ENCODE peak calls at places on chromosome 1, in four cellular contexts. One of them, this sample, is unnamed.

GRCh38 chr1:244280221-244280620 is 171.5 kb downstream of the ADSS2 start:
- DNase-seq in GM12878: no peak
- DNase-seq in K562: no peak
- DNase-seq in HepG2: no peak
- DNase-seq in this sample: no peak

GRCh38 chr1:241610056-241610815 is 29.9 kb downstream of the CHML start:
- DNase-seq in HepG2: peak; percentile 23
- DNase-seq in K562: peak; percentile 58
- DNase-seq in GM12878: no peak
- DNase-seq in this sample: no peak

GRCh38 chr1:200965111-200965510 is 58.4 kb downstream of the KIF21B start:
- DNase-seq in GM12878: no peak
- DNase-seq in HepG2: no peak
- DNase-seq in K562: no peak
- DNase-seq in this sample: no peak

GRCh38 chr1:212651977-212652376 is 43.4 kb downstream of the ATF3 start:
- DNase-seq in GM12878: no peak
- DNase-seq in K562: no peak
- DNase-seq in HepG2: no peak
- DNase-seq in this sample: no peak

GRCh38 chr1:2194319-2194897 is at the start of gene FAAP20:
- DNase-seq in K562: peak; percentile 85
- DNase-seq in GM12878: no peak
- DNase-seq in HepG2: peak; percentile 24
- DNase-seq in this sample: peak; percentile 92

GRCh38 chr1:197481101-197481500 is 213.0 kb downstream of the CRB1 start:
- DNase-seq in HepG2: no peak
- DNase-seq in GM12878: no peak
- DNase-seq in K562: no peak
- DNase-seq in this sample: no peak

GRCh38 chr1:221470000-221470698 is 271.7 kb downstream of the DUSP10 start:
- DNase-seq in GM12878: no peak
- DNase-seq in K562: no peak
- DNase-seq in HepG2: no peak
- DNase-seq in this sample: no peak

GRCh38 chr1:21752186-21752585 is 30.8 kb downstream of the USP48 start:
- DNase-seq in GM12878: no peak
- DNase-seq in HepG2: no peak
- DNase-seq in K562: no peak
- DNase-seq in this sample: no peak

GRCh38 chr1:26771643-26772321 is 16.0 kb upstream of the PIGV start:
- DNase-seq in GM12878: no peak
- DNase-seq in HepG2: peak; percentile 77
- DNase-seq in K562: peak; percentile 96
- DNase-seq in this sample: no peak

GRCh38 chr1:60911980-60912692 is 170.2 kb upstream of the NFIA start:
- DNase-seq in HepG2: no peak
- DNase-seq in K562: no peak
- DNase-seq in GM12878: no peak
- DNase-seq in this sample: no peak

GRCh38 chr1:44976252-44976651 is 10.1 kb downstream of the EIF2B3 start:
- DNase-seq in GM12878: no peak
- DNase-seq in HepG2: no peak
- DNase-seq in K562: no peak
- DNase-seq in this sample: no peak

GRCh38 chr1:80171101-80171500 is 1164.6 kb upstream of the ADGRL4 start:
- DNase-seq in HepG2: no peak
- DNase-seq in K562: no peak
- DNase-seq in GM12878: no peak
- DNase-seq in this sample: no peak

GRCh38 chr1:157509546-157510232 is 42.6 kb downstream of the FCRL5 start:
- DNase-seq in GM12878: no peak
- DNase-seq in HepG2: no peak
- DNase-seq in K562: no peak
- DNase-seq in this sample: no peak

GRCh38 chr1:40708750-40709099 is 17.2 kb downstream of the NFYC start:
- DNase-seq in HepG2: peak; percentile 77
- DNase-seq in GM12878: no peak
- DNase-seq in K562: no peak
- DNase-seq in this sample: peak; percentile 29

GRCh38 chr1:29822895-29823294 is 586.6 kb downstream of the PTPRU start:
- DNase-seq in GM12878: no peak
- DNase-seq in HepG2: no peak
- DNase-seq in K562: no peak
- DNase-seq in this sample: no peak

DNA sequence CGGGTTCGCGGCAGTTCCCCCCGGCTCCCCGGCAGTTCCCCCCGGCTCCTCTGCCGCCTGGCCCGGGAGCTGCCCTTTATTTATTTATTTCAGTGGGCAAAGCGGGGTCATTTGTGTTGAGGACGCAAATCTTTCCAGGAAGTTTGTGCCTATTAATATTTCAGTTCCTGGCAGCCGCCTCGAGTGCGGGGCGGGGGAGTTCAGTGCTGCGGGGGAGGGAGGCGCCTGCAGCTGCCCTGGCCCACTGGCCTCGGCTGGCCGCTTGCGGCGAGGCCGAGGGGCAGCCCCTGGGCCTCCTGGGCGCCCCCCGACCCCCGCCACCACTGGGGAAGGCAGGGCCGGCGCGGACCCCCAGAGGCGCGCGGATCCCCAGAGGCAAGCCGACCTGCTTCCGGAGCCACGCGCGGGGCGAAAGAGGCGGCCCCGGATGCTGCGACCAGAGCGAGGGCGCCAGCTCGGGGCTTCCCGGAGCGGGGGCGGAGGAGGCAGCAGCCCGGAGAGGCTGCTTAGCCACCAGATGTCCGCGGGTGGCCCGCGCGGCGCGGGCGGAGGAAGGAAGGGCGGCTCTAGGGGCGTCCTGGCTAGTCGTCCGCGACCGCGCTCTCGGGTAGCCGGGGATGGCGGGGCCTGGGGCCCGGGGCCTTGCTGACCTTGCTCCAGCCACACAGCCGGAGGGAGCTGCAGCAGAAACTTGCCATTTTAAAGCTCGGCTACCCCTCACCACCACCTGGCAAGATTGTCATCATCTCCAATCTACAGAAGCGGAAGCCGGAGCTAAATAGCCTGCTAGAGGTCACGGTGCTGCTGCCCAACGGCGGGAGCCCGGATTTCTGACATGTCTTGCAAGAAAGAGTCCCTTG is 48.0 kb downstream of the H3-3A start:
- DNase-seq in K562: peak; percentile 80
- DNase-seq in GM12878: peak; percentile 41
- DNase-seq in HepG2: no peak
- DNase-seq in this sample: peak; percentile 95
- TF ChIP-seq POLR2A in K562: peak; percentile 60
- TF ChIP-seq POLR2A in GM12878: peak; percentile 95
- TF ChIP-seq POLR2A in HepG2: no peak
- TF ChIP-seq POLR2A in this sample: peak; percentile 82

GRCh38 chr1:17581389-17582123 is 42.1 kb downstream of the ARHGEF10L start:
- DNase-seq in K562: no peak
- DNase-seq in HepG2: peak; percentile 95
- DNase-seq in GM12878: no peak
- DNase-seq in this sample: peak; percentile 57

GRCh38 chr1:17584539-17584938 is 45.0 kb downstream of the ARHGEF10L start:
- DNase-seq in HepG2: no peak
- DNase-seq in K562: no peak
- DNase-seq in GM12878: no peak
- DNase-seq in this sample: no peak

GRCh38 chr1:17585266-17585987 is 45.9 kb downstream of the ARHGEF10L start:
- DNase-seq in HepG2: no peak
- DNase-seq in K562: no peak
- DNase-seq in GM12878: no peak
- DNase-seq in this sample: no peak

GRCh38 chr1:17579951-17580939 is 40.7 kb downstream of the ARHGEF10L start:
- DNase-seq in K562: no peak
- DNase-seq in GM12878: no peak
- DNase-seq in HepG2: peak; percentile 87
- DNase-seq in this sample: no peak

GRCh38 chr1:17582124-17582768 is 42.7 kb downstream of the ARHGEF10L start:
- DNase-seq in HepG2: no peak
- DNase-seq in K562: no peak
- DNase-seq in GM12878: no peak
- DNase-seq in this sample: no peak
- TF ChIP-seq TAF1 in HepG2: no peak
- TF ChIP-seq TAF1 in K562: no peak
- TF ChIP-seq TAF1 in GM12878: no peak
- TF ChIP-seq TAF1 in this sample: no peak

GRCh38 chr1:17134036-17134435 is 14.8 kb upstream of the PADI2 start:
- DNase-seq in HepG2: no peak
- DNase-seq in K562: no peak
- DNase-seq in GM12878: no peak
- DNase-seq in this sample: no peak
- TF ChIP-seq POLR2AphosphoS5 in HepG2: no peak
- TF ChIP-seq POLR2AphosphoS5 in K562: no peak
- TF ChIP-seq POLR2AphosphoS5 in GM12878: no peak
- TF ChIP-seq POLR2AphosphoS5 in this sample: no peak

DNA sequence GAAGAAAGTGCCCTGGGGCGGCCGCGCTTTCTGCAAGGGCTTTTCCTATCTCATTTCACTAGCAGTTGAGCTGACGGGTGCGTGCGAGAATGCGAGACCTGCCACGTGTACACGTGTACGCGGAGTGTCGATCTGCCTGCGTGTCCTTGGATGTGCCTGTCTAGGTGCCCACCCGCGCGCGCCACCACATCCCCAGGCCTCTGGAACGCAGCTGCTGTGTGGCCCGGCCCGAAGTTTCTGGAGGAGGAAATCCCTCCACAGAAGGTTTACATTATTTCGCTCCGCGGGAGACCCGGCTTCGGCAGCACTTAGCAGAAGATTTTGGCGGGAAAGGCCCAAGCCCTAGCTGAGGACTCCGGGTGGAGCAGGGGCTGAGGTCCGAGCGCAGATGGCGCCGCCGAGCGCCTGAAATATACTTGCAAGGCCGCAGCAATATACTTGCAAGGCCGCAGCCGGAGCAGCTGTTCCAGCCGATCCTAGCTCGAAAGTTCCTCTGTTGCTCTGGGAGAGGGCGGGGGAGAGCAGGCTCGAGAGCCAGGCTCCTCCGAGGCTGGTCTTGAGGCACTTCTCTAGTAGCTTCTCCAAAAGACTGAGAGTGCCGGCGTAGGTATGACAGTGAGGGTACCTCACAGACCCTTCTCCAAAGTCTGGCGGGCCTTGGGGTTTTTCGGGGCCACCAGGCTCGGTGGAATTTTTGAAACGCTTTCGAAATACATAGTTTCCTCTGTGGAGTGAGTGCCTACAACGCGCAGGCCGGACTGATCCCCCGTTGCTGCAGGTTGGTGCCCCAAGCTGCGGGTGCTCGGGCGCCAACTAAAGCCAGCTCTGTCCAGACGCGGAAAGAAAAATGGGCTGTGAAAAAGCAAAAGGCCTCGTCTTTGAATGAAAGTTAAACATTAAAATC is 3.8 kb downstream of the TBX15 start:
- DNase-seq in K562: peak; percentile 27
- DNase-seq in GM12878: no peak
- DNase-seq in HepG2: no peak
- DNase-seq in this sample: no peak
- TF ChIP-seq POLR2A in K562: no peak
- TF ChIP-seq POLR2A in GM12878: no peak
- TF ChIP-seq POLR2A in HepG2: no peak
- TF ChIP-seq POLR2A in this sample: no peak

GRCh38 chr1:246114369-246114768 is 392.7 kb downstream of the SMYD3 start:
- DNase-seq in K562: no peak
- DNase-seq in HepG2: no peak
- DNase-seq in GM12878: no peak
- DNase-seq in this sample: no peak

GRCh38 chr1:246122071-246122470 is 385.0 kb downstream of the SMYD3 start:
- DNase-seq in HepG2: peak; percentile 3
- DNase-seq in K562: no peak
- DNase-seq in GM12878: no peak
- DNase-seq in this sample: no peak

GRCh38 chr1:246113555-246114095 is 393.5 kb downstream of the SMYD3 start:
- DNase-seq in GM12878: no peak
- DNase-seq in HepG2: no peak
- DNase-seq in K562: peak; percentile 82
- DNase-seq in this sample: no peak

GRCh38 chr1:246121533-246121932 is 385.5 kb downstream of the SMYD3 start:
- DNase-seq in GM12878: no peak
- DNase-seq in K562: no peak
- DNase-seq in HepG2: no peak
- DNase-seq in this sample: no peak

DNA sequence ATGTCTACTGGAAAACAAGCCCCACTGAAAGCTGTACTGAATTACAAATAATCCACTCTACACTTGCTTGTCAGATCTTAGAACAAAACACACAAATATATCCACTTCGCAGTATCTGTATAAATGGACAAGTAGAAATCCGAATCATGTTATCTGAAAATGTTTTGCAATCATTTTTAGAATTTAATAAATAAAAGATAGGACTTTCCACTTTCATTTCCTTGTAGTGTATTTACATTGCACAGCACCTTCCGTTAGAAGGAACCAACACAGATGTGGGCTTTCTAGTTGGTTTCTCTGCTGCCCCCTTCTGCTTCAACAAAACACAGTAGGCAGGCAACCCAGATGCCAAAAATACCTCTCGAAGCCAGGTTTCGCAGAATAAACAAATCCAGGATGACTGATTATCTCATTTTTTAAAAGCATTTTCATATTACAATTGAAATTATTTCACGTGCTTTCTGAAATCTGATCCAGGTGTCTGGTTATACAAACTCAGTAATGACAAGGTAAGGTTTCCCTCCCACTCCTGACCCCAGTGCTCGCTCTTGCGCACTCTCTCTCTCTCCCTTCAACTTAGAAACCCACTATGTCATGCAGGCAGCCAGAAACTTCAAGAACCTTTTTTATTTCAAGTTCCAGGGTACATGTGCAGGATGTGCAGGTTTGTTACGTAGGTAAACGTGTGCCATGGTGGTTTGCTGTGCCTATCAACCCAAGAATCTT is 389.9 kb downstream of the SMYD3 start:
- DNase-seq in GM12878: peak; percentile 16
- DNase-seq in K562: peak; percentile 85
- DNase-seq in HepG2: peak; percentile 8
- DNase-seq in this sample: peak; percentile 8
- TF ChIP-seq TAF1 in GM12878: no peak
- TF ChIP-seq TAF1 in K562: no peak
- TF ChIP-seq TAF1 in HepG2: no peak
- TF ChIP-seq TAF1 in this sample: no peak

GRCh38 chr1:55064861-55065263 is 25.5 kb downstream of the PCSK9 start:
- DNase-seq in K562: no peak
- DNase-seq in HepG2: no peak
- DNase-seq in GM12878: no peak
- DNase-seq in this sample: no peak
- TF ChIP-seq POLR2AphosphoS5 in K562: no peak
- TF ChIP-seq POLR2AphosphoS5 in HepG2: no peak
- TF ChIP-seq POLR2AphosphoS5 in GM12878: no peak
- TF ChIP-seq POLR2AphosphoS5 in this sample: no peak